ENCODE peak calls at places on chromosomes 5 and 9, in five cellular contexts. V, E, J, M and Y are unnamed samples.

GRCh38 chr5:154476343-154477213 is 1.4 kb downstream of the HAND1 start:
- DNase-seq in M (no peak), J (no peak), V (no peak), E (no peak), Y (no peak)

GRCh38 chr9:69466151-69466550 is 141.1 kb downstream of the ENTREP1 start:
- DNase-seq in V (no peak), M (no peak), J (no peak), E (no peak), Y (no peak)

GRCh38 chr5:11012295-11012694 is 251.3 kb upstream of the DAP start:
- DNase-seq in V (no peak), J (no peak), E (no peak), M (no peak), Y (no peak)

GRCh38 chr5:40679998-40680681 is 425 bp downstream of the PTGER4 start:
- DNase-seq in V (no peak), E (peak; percentile 74), M (no peak), J (no peak), Y (peak; percentile 53)

GRCh38 chr5:56587381-56588124 is 227.8 kb upstream of the MAP3K1 start:
- DNase-seq in V (no peak), J (no peak), E (no peak), M (no peak), Y (no peak)

GRCh38 chr5:148937830-148938534 is 111.6 kb downstream of the ADRB2 start:
- DNase-seq in M (no peak), J (no peak), V (no peak), E (no peak), Y (no peak)

GRCh38 chr5:11734369-11734768 is 169.9 kb downstream of the CTNND2 start:
- DNase-seq in E (no peak), J (no peak), V (no peak), M (no peak), Y (no peak)

GRCh38 chr5:72656331-72656730 is 149.1 kb upstream of the ZNF366 start:
- DNase-seq in J (no peak), E (no peak), V (no peak), M (no peak), Y (no peak)

GRCh38 chr5:172868436-172868923 is 34.4 kb downstream of the ERGIC1 start:
- DNase-seq in V (no peak), J (no peak), E (no peak), M (no peak), Y (no peak)

GRCh38 chr9:36905101-36906066 is 128.7 kb downstream of the PAX5 start:
- DNase-seq in J (no peak), V (no peak), M (no peak), E (no peak), Y (no peak)

GRCh38 chr5:159851053-159851452 is 65.2 kb upstream of the ADRA1B start:
- DNase-seq in J (no peak), E (no peak), V (no peak), M (no peak), Y (no peak)

GRCh38 chr5:7897014-7897600 is 28.2 kb downstream of the MTRR start:
- DNase-seq in E (no peak), J (no peak), M (peak; percentile 13), V (peak; percentile 34), Y (no peak)

GRCh38 chr9:91776409-91777365 is 173.3 kb downstream of the ROR2 start:
- DNase-seq in V (no peak), M (no peak), J (no peak), E (no peak), Y (peak; percentile 3)

GRCh38 chr5:179870403-179870903 is 11.8 kb upstream of the MRNIP start:
- DNase-seq in V (peak; percentile 53), J (no peak), M (no peak), E (no peak), Y (no peak)

GRCh38 chr9:98481676-98482075 is 226.2 kb upstream of the TBC1D2 start:
- DNase-seq in V (no peak), M (no peak), J (no peak), E (no peak), Y (no peak)

GRCh38 chr9:119793272-119793671 is 424.0 kb upstream of the BRINP1 start:
- DNase-seq in J (no peak), M (no peak), V (no peak), E (no peak), Y (no peak)

GRCh38 chr5:142981886-142982820 is 212.0 kb downstream of the ARHGAP26 start:
- DNase-seq in J (no peak), E (no peak), V (no peak), M (no peak), Y (peak; percentile 91)

GRCh38 chr5:7877851-7878250 is 8.9 kb downstream of the MTRR start:
- DNase-seq in E (no peak), V (no peak), J (no peak), M (no peak), Y (no peak)

GRCh38 chr9:83410701-83411100 is 127.5 kb downstream of the FRMD3 start:
- DNase-seq in M (no peak), V (no peak), E (no peak), J (no peak), Y (no peak)

GRCh38 chr5:138065102-138065501 is 18.7 kb upstream of the WNT8A start:
- DNase-seq in V (peak; percentile 8), J (no peak), E (no peak), M (no peak), Y (no peak)

GRCh38 chr9:107749787-107750444 is 260.3 kb upstream of the KLF4 start:
- DNase-seq in M (no peak), E (peak; percentile 96), J (peak; percentile 83), V (peak; percentile 41), Y (peak; percentile 80)

GRCh38 chr5:144361406-144361805 is 190.7 kb downstream of the KCTD16 start:
- DNase-seq in V (no peak), M (no peak), E (no peak), J (no peak), Y (no peak)

GRCh38 chr5:61538722-61539501 is 206.9 kb downstream of the ZSWIM6 start:
- DNase-seq in J (no peak), E (no peak), V (no peak), M (no peak), Y (no peak)

GRCh38 chr5:132947661-132948060 is 15.8 kb downstream of the AFF4 start:
- DNase-seq in V (no peak), E (no peak), J (no peak), M (no peak), Y (no peak)

GRCh38 chr9:112731971-112732370 is 14.1 kb upstream of the INIP start:
- DNase-seq in V (no peak), M (no peak), J (no peak), E (no peak), Y (peak; percentile 69)

GRCh38 chr9:120257483-120257882 is 322.5 kb downstream of the CDK5RAP2 start:
- DNase-seq in J (no peak), V (no peak), E (no peak), M (no peak), Y (no peak)

GRCh38 chr5:179124853-179125788 is 64.9 kb downstream of the ZNF354C start:
- DNase-seq in M (no peak), V (no peak), E (peak; percentile 48), J (no peak), Y (no peak)

GRCh38 chr5:6745706-6746217 is 32.5 kb downstream of the TENT4A start:
- DNase-seq in V (no peak), J (no peak), E (no peak), M (no peak), Y (no peak)

GRCh38 chr5:8949908-8950307 is 596.0 kb downstream of the SEMA5A start:
- DNase-seq in E (no peak), M (no peak), V (no peak), J (no peak), Y (no peak)

DNA sequence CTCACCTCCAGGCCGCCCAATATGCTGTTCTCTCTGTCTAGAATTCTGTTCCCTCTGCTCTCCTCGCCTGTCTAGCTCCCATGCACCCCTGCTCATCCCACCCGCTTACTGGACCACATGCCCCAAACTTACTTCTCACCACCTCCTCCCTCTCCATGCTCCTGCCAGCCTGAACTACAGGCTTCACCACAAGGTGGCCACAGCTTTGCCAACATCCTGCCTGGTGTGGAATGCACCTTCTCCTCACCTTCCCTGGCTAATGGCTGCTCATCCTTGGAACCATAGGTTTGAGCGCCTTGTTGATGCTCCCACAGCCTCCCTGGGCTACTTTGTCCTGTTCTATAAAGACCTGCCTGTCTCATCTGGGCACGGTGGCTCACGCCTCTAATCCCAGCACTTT is 9.6 kb downstream of the LAMC3 start:
- DNase-seq in M (no peak), E (no peak), J (no peak), V (no peak), Y (no peak)
- TF ChIP-seq CTCF in M (no peak), E (no peak), J (no peak), V (no peak), Y (no peak)

GRCh38 chr9:87883990-87884389 is 1.3 kb downstream of the SPATA31E1 start:
- DNase-seq in V (peak; percentile 34), J (no peak), E (no peak), M (no peak), Y (peak; percentile 25)
- TF ChIP-seq CTCF in V (no peak), J (no peak), E (no peak), M (no peak), Y (peak; percentile 12)

DNA sequence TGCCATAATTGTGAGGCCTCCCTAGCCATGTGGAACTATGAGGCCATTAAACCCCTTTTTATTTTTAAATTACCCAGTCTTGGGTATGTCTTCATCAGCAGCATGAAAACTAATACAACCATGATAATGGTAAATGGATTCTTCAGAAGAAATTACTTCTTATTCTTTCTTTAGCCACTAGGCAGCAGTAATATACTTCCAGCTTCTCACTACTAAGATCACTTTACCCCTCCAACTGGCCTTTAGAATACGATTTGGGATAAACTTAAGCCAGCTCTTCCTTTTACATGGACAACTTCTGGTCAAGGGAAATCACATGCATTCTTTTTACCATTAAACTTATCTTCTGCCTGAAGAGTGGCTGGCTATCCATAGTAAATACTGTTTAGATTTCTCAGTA is 355.4 kb downstream of the MAN2A1 start:
- DNase-seq in M (no peak), V (no peak), E (no peak), J (no peak), Y (no peak)
- TF ChIP-seq CTCF in M (no peak), V (no peak), E (no peak), J (no peak), Y (no peak)

GRCh38 chr9:4327504-4328191 is 27.8 kb upstream of the GLIS3 start:
- DNase-seq in J (no peak), V (no peak), E (no peak), M (no peak), Y (no peak)
- TF ChIP-seq CTCF in J (no peak), V (no peak), E (no peak), M (no peak), Y (no peak)

GRCh38 chr5:37991267-37991902 is 151.5 kb upstream of the GDNF start:
- DNase-seq in J (no peak), V (no peak), E (no peak), M (no peak), Y (no peak)

GRCh38 chr5:37991903-37992299 is 152.1 kb upstream of the GDNF start:
- DNase-seq in J (no peak), E (no peak), M (no peak), V (no peak), Y (no peak)

GRCh38 chr5:37996918-37997317 is 157.1 kb upstream of the GDNF start:
- DNase-seq in E (no peak), M (no peak), V (no peak), J (no peak), Y (no peak)
- TF ChIP-seq CTCF in E (no peak), M (no peak), V (no peak), J (no peak), Y (no peak)